ENCODE peak calls at places on chromosomes 12 and 14, in five cellular contexts. N is stomach, R is HepG2, O is HCT116, M is transverse colon. C is an unnamed sample. For H3K4me1, the result is how much of the 10 kb centered on the place peaks cover.

GRCh38 chr12:96323906-96324305 is 76.3 kb downstream of the CDK17 start:
- DNase-seq in R (no peak), N (no peak), M (no peak), O (no peak), C (no peak)

GRCh38 chr12:116465892-116466291 is 93.3 kb upstream of the MAP1LC3B2 start:
- DNase-seq in O (no peak), R (no peak), N (no peak), M (no peak), C (peak)

GRCh38 chr14:51533160-51533559 is 118.5 kb upstream of the FRMD6 start:
- DNase-seq in O (no peak), N (no peak), R (no peak), M (no peak), C (no peak)

GRCh38 chr12:121802485-121802842 is 1.3 kb upstream of the SETD1B start:
- DNase-seq in N (no peak), R (no peak), M (no peak), O (no peak), C (no peak)

GRCh38 chr12:82326905-82327503 is 31.2 kb downstream of the CCDC59 start:
- DNase-seq in O (peak), N (no peak), R (peak), M (no peak), C (no peak)

GRCh38 chr14:104775073-104775489 is 20.5 kb downstream of the AKT1 start:
- DNase-seq in R (no peak), M (no peak), N (no peak), O (no peak), C (no peak)

GRCh38 chr12:93913845-93914244 is 234.5 kb upstream of the PLXNC1 start:
- DNase-seq in M (no peak), N (no peak), R (no peak), O (no peak), C (no peak)

GRCh38 chr12:51949342-51950030 is 2.0 kb upstream of the ACVR1B start:
- DNase-seq in M (no peak), N (no peak), O (no peak), R (no peak), C (no peak)

GRCh38 chr12:112418248-112418595 is 525 bp upstream of the PTPN11 start:
- DNase-seq in M (no peak), N (no peak), R (no peak), O (no peak), C (no peak)

GRCh38 chr12:93378373-93379310 is 917 bp downstream of the NUDT4 start:
- DNase-seq in M (peak), N (peak), R (no peak), O (no peak), C (peak)

GRCh38 chr12:11568155-11568761 is 81.2 kb upstream of the ETV6 start:
- DNase-seq in R (no peak), O (no peak), M (no peak), N (no peak), C (no peak)

GRCh38 chr12:16030729-16031128 is 119.6 kb downstream of the DERA start:
- DNase-seq in N (no peak), R (peak), O (no peak), M (no peak), C (no peak)

GRCh38 chr14:55580401-55581010 is 499 bp downstream of the KTN1 start:
- DNase-seq in O (no peak), N (peak), R (no peak), M (peak), C (peak)

GRCh38 chr12:65892905-65893304 is 68.6 kb downstream of the HMGA2 start:
- DNase-seq in M (no peak), O (no peak), R (no peak), N (no peak), C (no peak)

GRCh38 chr12:121390856-121391255 is 9.1 kb upstream of the RNF34 start:
- DNase-seq in N (no peak), M (no peak), O (no peak), R (no peak), C (no peak)

GRCh38 chr12:69329669-69330428 is 18.3 kb upstream of the LYZ start:
- DNase-seq in R (peak), N (no peak), M (no peak), O (no peak), C (no peak)

GRCh38 chr12:132444957-132445883 is 44.7 kb upstream of the FBRSL1 start:
- DNase-seq in O (no peak), R (no peak), M (peak), N (peak), C (peak)

GRCh38 chr12:111284709-111285108 is 84.2 kb downstream of the PHETA1 start:
- DNase-seq in R (no peak), O (no peak), M (no peak), N (no peak), C (no peak)

GRCh38 chr14:95289323-95290010 is 30.2 kb downstream of the CLMN start:
- DNase-seq in R (no peak), N (no peak), O (no peak), M (no peak), C (no peak)

GRCh38 chr12:103955811-103956514 is 9.7 kb upstream of the TDG start:
- DNase-seq in O (no peak), M (no peak), R (no peak), N (no peak), C (no peak)

GRCh38 chr12:6263931-6264330 is 46.6 kb upstream of the PLEKHG6 start:
- DNase-seq in M (no peak), R (peak), O (no peak), N (no peak), C (peak)

GRCh38 chr12:2039034-2039433 is 13.8 kb upstream of the CACNA1C start:
- DNase-seq in N (no peak), M (no peak), R (no peak), O (no peak), C (no peak)

GRCh38 chr12:3144495-3144894 is 67.3 kb downstream of the TSPAN9 start:
- DNase-seq in R (no peak), M (no peak), O (no peak), N (no peak), C (no peak)

GRCh38 chr12:26187014-26187413 is 8.4 kb upstream of the SSPN start:
- DNase-seq in R (no peak), O (no peak), N (no peak), M (no peak), C (no peak)

GRCh38 chr14:91377700-91378652 is 39.6 kb downstream of the CCDC88C start:
- DNase-seq in R (no peak), N (no peak), M (peak), O (no peak), C (peak)

GRCh38 chr12:123043536-123044001 is 63.1 kb downstream of the ARL6IP4 start:
- DNase-seq in N (peak), M (peak), R (peak), O (peak), C (peak)

GRCh38 chr12:103824290-103824689 is 16.7 kb downstream of the NT5DC3 start:
- DNase-seq in R (no peak), M (peak), O (no peak), N (no peak), C (no peak)

DNA sequence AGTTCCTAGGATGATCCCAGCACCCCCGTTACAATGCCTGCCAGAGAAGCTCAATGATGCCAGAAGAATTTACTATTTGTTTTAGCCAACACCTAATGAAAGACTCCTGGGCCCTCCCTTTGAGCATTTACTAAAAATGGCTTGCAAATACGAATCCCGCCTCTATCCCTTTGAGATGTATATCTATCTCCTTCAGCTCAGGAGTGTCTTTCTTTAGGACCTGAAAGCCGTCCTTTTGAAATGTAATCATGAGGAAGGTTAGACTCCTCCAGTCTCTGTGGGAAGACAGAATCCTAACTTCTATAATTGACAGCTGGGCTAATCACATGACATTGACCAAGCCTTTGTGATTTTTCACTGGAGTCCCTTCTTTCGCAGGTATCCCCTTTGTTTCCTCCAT is 19.2 kb upstream of the DYNC1H1 start:
- DNase-seq in R (no peak), N (no peak), O (no peak), M (no peak), C (no peak)
- TF ChIP-seq POLR2AphosphoS5 in R (no peak), N (no peak), O (no peak), M (no peak), C (no peak)

GRCh38 chr14:68146812-68147211 is 327.2 kb downstream of the RAD51B start:
- DNase-seq in N (no peak), M (no peak), O (peak), R (no peak), C (no peak)
- H3K4me1 ChIP-seq in N (under half), M (half or more), O (half or more), R (under half), C (under half)

GRCh38 chr14:75515631-75515999 is 6.7 kb upstream of the BATF start:
- DNase-seq in O (no peak), R (no peak), M (no peak), N (no peak), C (peak)
- TF ChIP-seq POLR2AphosphoS5 in O (no peak), R (no peak), M (no peak), N (no peak), C (no peak)

DNA sequence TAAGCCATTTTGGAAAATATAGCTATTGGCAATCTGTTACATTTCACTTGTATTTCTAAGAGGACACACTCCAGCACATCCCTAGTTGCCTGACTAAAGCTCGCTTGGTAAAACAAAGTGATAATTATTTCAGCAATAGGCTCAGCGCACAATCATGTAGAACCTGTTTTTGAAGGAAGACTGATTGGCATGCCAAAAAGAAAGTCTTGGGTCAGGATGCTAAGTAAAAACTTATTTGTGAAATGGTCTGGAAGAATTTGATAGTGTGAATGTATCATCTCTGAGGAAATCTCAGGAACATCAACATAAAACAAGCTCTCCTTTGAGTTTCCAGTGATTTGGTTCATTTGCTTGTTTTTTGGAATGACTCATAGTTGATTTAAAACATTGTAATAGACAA is 49.1 kb upstream of the AEBP2 start:
- DNase-seq in O (no peak), N (no peak), R (no peak), M (no peak), C (no peak)
- H3K4me1 ChIP-seq in O (under half), N (under half), R (under half), M (under half), C (under half)